ENCODE peak calls at places on chromosomes 6 and 20, in five cellular contexts. One of them, this sample, is unnamed.

GRCh38 chr20:40698281-40698680 is 9.2 kb upstream of the MAFB start:
- DNase-seq in kidney epithelial cell: no peak
- DNase-seq in lung: no peak
- DNase-seq in H1: no peak
- DNase-seq in cardiac muscle cell: no peak
- DNase-seq in this sample: no peak

GRCh38 chr6:65259080-65259479 is 447.9 kb downstream of the EYS start:
- DNase-seq in cardiac muscle cell: peak
- DNase-seq in kidney epithelial cell: no peak
- DNase-seq in H1: no peak
- DNase-seq in lung: no peak
- DNase-seq in this sample: peak

GRCh38 chr6:105428342-105428957 is 25.6 kb upstream of the PREP start:
- DNase-seq in H1: no peak
- DNase-seq in kidney epithelial cell: peak
- DNase-seq in cardiac muscle cell: peak
- DNase-seq in lung: peak
- DNase-seq in this sample: peak

GRCh38 chr6:147238164-147238563 is 33.9 kb downstream of the STXBP5 start:
- DNase-seq in H1: no peak
- DNase-seq in kidney epithelial cell: no peak
- DNase-seq in cardiac muscle cell: no peak
- DNase-seq in lung: no peak
- DNase-seq in this sample: no peak

GRCh38 chr6:116847234-116847633 is 18.4 kb upstream of the GPRC6A start:
- DNase-seq in lung: no peak
- DNase-seq in cardiac muscle cell: peak
- DNase-seq in kidney epithelial cell: no peak
- DNase-seq in H1: no peak
- DNase-seq in this sample: peak

GRCh38 chr6:134405386-134406087 is 87.6 kb upstream of the SGK1 start:
- DNase-seq in lung: no peak
- DNase-seq in cardiac muscle cell: no peak
- DNase-seq in kidney epithelial cell: no peak
- DNase-seq in H1: no peak
- DNase-seq in this sample: no peak

GRCh38 chr20:4637081-4637797 is 84.5 kb upstream of the PRND start:
- DNase-seq in H1: no peak
- DNase-seq in kidney epithelial cell: no peak
- DNase-seq in cardiac muscle cell: peak
- DNase-seq in lung: no peak
- DNase-seq in this sample: peak

GRCh38 chr20:10924628-10925266 is 250.9 kb upstream of the JAG1 start:
- DNase-seq in kidney epithelial cell: peak
- DNase-seq in H1: no peak
- DNase-seq in lung: no peak
- DNase-seq in cardiac muscle cell: peak
- DNase-seq in this sample: peak

GRCh38 chr6:138410972-138411667 is 7.1 kb downstream of the HEBP2 start:
- DNase-seq in lung: no peak
- DNase-seq in H1: no peak
- DNase-seq in cardiac muscle cell: peak
- DNase-seq in kidney epithelial cell: peak
- DNase-seq in this sample: peak

GRCh38 chr20:10715035-10715434 is 41.2 kb upstream of the JAG1 start:
- DNase-seq in H1: no peak
- DNase-seq in kidney epithelial cell: no peak
- DNase-seq in lung: no peak
- DNase-seq in cardiac muscle cell: no peak
- DNase-seq in this sample: peak

GRCh38 chr20:35821807-35822242 is 50.0 kb downstream of the PHF20 start:
- DNase-seq in cardiac muscle cell: peak
- DNase-seq in kidney epithelial cell: no peak
- DNase-seq in H1: no peak
- DNase-seq in lung: no peak
- DNase-seq in this sample: peak

GRCh38 chr6:47413752-47414516 is 63.7 kb upstream of the CD2AP start:
- DNase-seq in lung: no peak
- DNase-seq in H1: no peak
- DNase-seq in kidney epithelial cell: no peak
- DNase-seq in cardiac muscle cell: peak
- DNase-seq in this sample: peak

GRCh38 chr6:30130887-30131862 is 4.8 kb upstream of the TRIM40 start:
- DNase-seq in H1: no peak
- DNase-seq in cardiac muscle cell: peak
- DNase-seq in kidney epithelial cell: peak
- DNase-seq in lung: peak
- DNase-seq in this sample: peak

GRCh38 chr6:149921361-149921760 is 1.6 kb downstream of the RAET1G start:
- DNase-seq in kidney epithelial cell: no peak
- DNase-seq in cardiac muscle cell: no peak
- DNase-seq in lung: no peak
- DNase-seq in H1: no peak
- DNase-seq in this sample: no peak

GRCh38 chr6:12958052-12958706 is 241.6 kb downstream of the PHACTR1 start:
- DNase-seq in cardiac muscle cell: peak
- DNase-seq in lung: no peak
- DNase-seq in H1: no peak
- DNase-seq in kidney epithelial cell: no peak
- DNase-seq in this sample: no peak

GRCh38 chr6:152118678-152119077 is 311.2 kb downstream of the ESR1 start:
- DNase-seq in kidney epithelial cell: no peak
- DNase-seq in cardiac muscle cell: no peak
- DNase-seq in H1: no peak
- DNase-seq in lung: no peak
- DNase-seq in this sample: peak

GRCh38 chr6:136886110-136886509 is 36.0 kb upstream of the SLC35D3 start:
- DNase-seq in kidney epithelial cell: no peak
- DNase-seq in lung: no peak
- DNase-seq in cardiac muscle cell: no peak
- DNase-seq in H1: no peak
- DNase-seq in this sample: peak

GRCh38 chr6:116221067-116221466 is 32.8 kb downstream of the TSPYL4 start:
- DNase-seq in cardiac muscle cell: peak
- DNase-seq in H1: no peak
- DNase-seq in kidney epithelial cell: no peak
- DNase-seq in lung: no peak
- DNase-seq in this sample: peak

GRCh38 chr6:99219788-99220187 is 129.7 kb downstream of the FAXC start:
- DNase-seq in H1: peak
- DNase-seq in cardiac muscle cell: no peak
- DNase-seq in kidney epithelial cell: no peak
- DNase-seq in lung: no peak
- DNase-seq in this sample: peak

GRCh38 chr6:158663465-158664167 is 13.8 kb downstream of the SYTL3 start:
- DNase-seq in cardiac muscle cell: no peak
- DNase-seq in lung: no peak
- DNase-seq in H1: no peak
- DNase-seq in kidney epithelial cell: no peak
- DNase-seq in this sample: peak

GRCh38 chr20:10172998-10173655 is 45.5 kb upstream of the SNAP25 start:
- DNase-seq in lung: no peak
- DNase-seq in H1: no peak
- DNase-seq in kidney epithelial cell: no peak
- DNase-seq in cardiac muscle cell: no peak
- DNase-seq in this sample: no peak

GRCh38 chr20:4169360-4170214 is 154.2 kb upstream of the RNF24 start:
- DNase-seq in lung: no peak
- DNase-seq in H1: no peak
- DNase-seq in cardiac muscle cell: no peak
- DNase-seq in kidney epithelial cell: no peak
- DNase-seq in this sample: no peak

GRCh38 chr6:33314943-33315752 is 1.3 kb upstream of the TAPBP start:
- DNase-seq in kidney epithelial cell: no peak
- DNase-seq in H1: no peak
- DNase-seq in cardiac muscle cell: peak
- DNase-seq in lung: no peak
- DNase-seq in this sample: peak

GRCh38 chr6:79650943-79651342 is 19.8 kb downstream of the SH3BGRL2 start:
- DNase-seq in lung: no peak
- DNase-seq in cardiac muscle cell: no peak
- DNase-seq in kidney epithelial cell: no peak
- DNase-seq in H1: no peak
- DNase-seq in this sample: no peak

GRCh38 chr20:2694519-2694918 is 1.9 kb downstream of the EBF4 start:
- DNase-seq in cardiac muscle cell: no peak
- DNase-seq in lung: no peak
- DNase-seq in H1: no peak
- DNase-seq in kidney epithelial cell: no peak
- DNase-seq in this sample: no peak

GRCh38 chr20:2693286-2693995 is 861 bp downstream of the EBF4 start:
- DNase-seq in lung: no peak
- DNase-seq in kidney epithelial cell: no peak
- DNase-seq in H1: no peak
- DNase-seq in cardiac muscle cell: peak
- DNase-seq in this sample: no peak

GRCh38 chr20:2696646-2697045 is 4.1 kb downstream of the EBF4 start:
- DNase-seq in lung: no peak
- DNase-seq in kidney epithelial cell: no peak
- DNase-seq in H1: no peak
- DNase-seq in cardiac muscle cell: no peak
- DNase-seq in this sample: no peak

GRCh38 chr20:2693996-2694471 is 1.5 kb downstream of the EBF4 start:
- DNase-seq in lung: no peak
- DNase-seq in kidney epithelial cell: no peak
- DNase-seq in cardiac muscle cell: peak
- DNase-seq in H1: no peak
- DNase-seq in this sample: no peak

DNA sequence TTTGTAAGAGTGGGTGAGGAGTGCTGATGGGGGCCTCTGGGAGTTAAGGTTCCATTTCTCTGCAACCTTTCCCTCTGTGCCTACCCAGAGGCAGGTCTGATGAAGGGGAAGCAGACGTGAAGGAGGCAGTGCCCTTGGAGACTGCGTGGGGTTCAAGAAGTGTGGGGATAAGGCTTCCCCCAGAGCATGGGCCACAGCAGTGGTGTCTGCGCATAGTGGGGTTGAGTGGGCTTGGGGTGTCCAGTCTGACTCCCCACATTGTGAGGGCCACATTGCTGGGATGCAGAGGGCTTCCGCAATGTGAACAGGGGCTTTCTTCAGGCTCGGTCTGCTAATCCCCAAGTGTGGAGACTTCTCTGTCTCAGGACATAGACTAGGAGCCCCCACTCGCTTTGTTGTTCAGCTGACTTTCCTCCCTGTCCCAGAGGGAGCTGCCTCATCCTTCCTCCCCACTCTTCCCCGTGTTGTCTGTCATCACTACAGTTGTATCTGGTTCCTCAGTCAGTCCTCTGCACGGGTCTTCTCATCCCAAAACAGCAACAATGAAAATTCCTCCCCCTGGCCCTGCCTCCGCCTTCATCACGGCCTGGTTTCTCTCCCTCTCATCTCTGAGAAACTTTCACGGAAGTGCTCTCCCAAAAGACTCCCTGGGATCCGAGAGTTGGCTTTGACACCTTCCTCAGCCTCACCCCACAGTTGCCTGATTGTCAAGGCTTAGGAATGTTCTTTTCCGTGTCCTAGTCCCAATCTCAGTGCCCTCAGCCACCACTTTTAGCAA is 2.8 kb downstream of the EBF4 start:
- DNase-seq in cardiac muscle cell: no peak
- DNase-seq in H1: no peak
- DNase-seq in lung: no peak
- DNase-seq in kidney epithelial cell: no peak
- DNase-seq in this sample: no peak
- H3K4me3 ChIP-seq in cardiac muscle cell: no peak
- H3K4me3 ChIP-seq in H1: no peak
- H3K4me3 ChIP-seq in lung: no peak
- H3K4me3 ChIP-seq in kidney epithelial cell: no peak
- H3K4me3 ChIP-seq in this sample: no peak

GRCh38 chr6:52572536-52572935 is 4.3 kb downstream of the TRAM2 start:
- DNase-seq in cardiac muscle cell: no peak
- DNase-seq in lung: no peak
- DNase-seq in H1: no peak
- DNase-seq in kidney epithelial cell: no peak
- DNase-seq in this sample: no peak
- H3K4me3 ChIP-seq in cardiac muscle cell: no peak
- H3K4me3 ChIP-seq in lung: no peak
- H3K4me3 ChIP-seq in H1: no peak
- H3K4me3 ChIP-seq in kidney epithelial cell: no peak
- H3K4me3 ChIP-seq in this sample: no peak

GRCh38 chr6:16399198-16399597 is 160.8 kb downstream of the GMPR start:
- DNase-seq in kidney epithelial cell: no peak
- DNase-seq in H1: no peak
- DNase-seq in cardiac muscle cell: peak
- DNase-seq in lung: no peak
- DNase-seq in this sample: no peak
- H3K4me3 ChIP-seq in kidney epithelial cell: no peak
- H3K4me3 ChIP-seq in H1: no peak
- H3K4me3 ChIP-seq in cardiac muscle cell: no peak
- H3K4me3 ChIP-seq in lung: no peak
- H3K4me3 ChIP-seq in this sample: no peak

DNA sequence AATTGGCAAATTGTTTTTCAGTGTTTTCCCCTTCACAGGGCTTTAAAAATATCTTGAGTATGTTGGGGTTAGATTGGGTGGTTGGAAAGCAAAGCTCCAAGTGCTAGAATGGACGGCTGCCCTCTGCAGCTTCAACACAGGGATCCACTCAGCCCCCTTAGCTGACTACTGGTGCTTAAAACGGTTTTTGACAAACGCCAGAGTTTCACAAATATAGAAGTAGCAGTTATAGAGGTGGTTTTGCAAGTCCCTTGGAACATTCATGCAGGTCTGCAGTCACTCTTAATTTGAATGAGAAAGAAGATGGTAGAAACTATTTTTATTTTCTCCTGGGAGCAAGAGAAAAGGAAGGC is 175.9 kb downstream of the ARID1B start:
- DNase-seq in cardiac muscle cell: peak
- DNase-seq in kidney epithelial cell: no peak
- DNase-seq in lung: no peak
- DNase-seq in H1: no peak
- DNase-seq in this sample: no peak
- H3K4me3 ChIP-seq in cardiac muscle cell: peak
- H3K4me3 ChIP-seq in kidney epithelial cell: no peak
- H3K4me3 ChIP-seq in lung: no peak
- H3K4me3 ChIP-seq in H1: no peak
- H3K4me3 ChIP-seq in this sample: peak

GRCh38 chr20:50848846-50849673 is 54.2 kb downstream of the BCAS4 start:
- DNase-seq in cardiac muscle cell: no peak
- DNase-seq in lung: no peak
- DNase-seq in kidney epithelial cell: no peak
- DNase-seq in H1: no peak
- DNase-seq in this sample: no peak
- H3K4me3 ChIP-seq in cardiac muscle cell: no peak
- H3K4me3 ChIP-seq in lung: no peak
- H3K4me3 ChIP-seq in kidney epithelial cell: no peak
- H3K4me3 ChIP-seq in H1: no peak
- H3K4me3 ChIP-seq in this sample: no peak

GRCh38 chr20:46485431-46485830 is 27.9 kb downstream of the ZNF334 start:
- DNase-seq in lung: no peak
- DNase-seq in kidney epithelial cell: no peak
- DNase-seq in H1: no peak
- DNase-seq in cardiac muscle cell: no peak
- DNase-seq in this sample: peak
- H3K4me3 ChIP-seq in lung: no peak
- H3K4me3 ChIP-seq in kidney epithelial cell: no peak
- H3K4me3 ChIP-seq in H1: no peak
- H3K4me3 ChIP-seq in cardiac muscle cell: no peak
- H3K4me3 ChIP-seq in this sample: no peak

This sample was measured in epithelial cell of esophagus.